ENCODE peak calls at places on chromosome 14, in four cellular contexts. T is MCF 10A, B is midbrain, S is left lung. D is an unnamed sample.

GRCh38 chr14:34324363-34324795 is 137.7 kb downstream of the SPTSSA start:
- DNase-seq in T (peak), S (no peak), B (peak), D (peak)

GRCh38 chr14:89418452-89418851 is 1.4 kb upstream of the FOXN3 start:
- DNase-seq in S (no peak), T (no peak), B (no peak), D (no peak)

GRCh38 chr14:92729632-92730358 is 18.6 kb downstream of the LGMN start:
- DNase-seq in B (no peak), S (no peak), T (peak), D (peak)

GRCh38 chr14:64723691-64724577 is 19.7 kb downstream of the PLEKHG3 start:
- DNase-seq in T (no peak), B (peak), S (no peak), D (peak)

GRCh38 chr14:22923746-22924145 is 4.8 kb upstream of the RBM23 start:
- DNase-seq in S (no peak), B (no peak), T (no peak), D (no peak)

GRCh38 chr14:39218171-39218769 is 15.4 kb upstream of the MIA2 start:
- DNase-seq in T (peak), B (no peak), S (no peak), D (peak)

GRCh38 chr14:68649461-68650189 is 143.2 kb downstream of the ZFP36L1 start:
- DNase-seq in B (no peak), S (no peak), T (no peak), D (no peak)

GRCh38 chr14:74975059-74975810 is 19.8 kb upstream of the PGF start:
- DNase-seq in B (no peak), S (no peak), T (peak), D (no peak)

GRCh38 chr14:81436296-81437138 is 36.4 kb upstream of the STON2 start:
- DNase-seq in B (peak), S (peak), T (peak), D (peak)

GRCh38 chr14:100246809-100247428 is 8.0 kb downstream of the YY1 start:
- DNase-seq in T (peak), S (no peak), B (peak), D (peak)

GRCh38 chr14:23361320-23361719 is 3.7 kb downstream of the EFS start:
- DNase-seq in S (no peak), B (peak), T (no peak), D (peak)

GRCh38 chr14:20799955-20800544 is 2.6 kb downstream of the RNASE1 start:
- DNase-seq in T (no peak), B (peak), S (peak), D (no peak)

GRCh38 chr14:102220031-102220430 is 80.3 kb downstream of the WDR20 start:
- DNase-seq in T (no peak), S (no peak), B (no peak), D (no peak)

GRCh38 chr14:74804219-74804825 is 41.2 kb downstream of the YLPM1 start:
- DNase-seq in B (peak), T (peak), S (no peak), D (peak)

GRCh38 chr14:104432611-104433231 is 146.8 kb upstream of the C14orf180 start:
- DNase-seq in T (no peak), S (no peak), B (no peak), D (no peak)

GRCh38 chr14:35403085-35403396 is 1.5 kb downstream of the NFKBIA start:
- DNase-seq in S (no peak), B (peak), T (peak), D (peak)

GRCh38 chr14:50301914-50302313 is 10.1 kb downstream of the L2HGDH start:
- DNase-seq in S (no peak), T (no peak), B (no peak), D (peak)

GRCh38 chr14:33765251-33765650 is 185.6 kb downstream of the EGLN3 start:
- DNase-seq in T (no peak), B (peak), S (no peak), D (no peak)

GRCh38 chr14:93939304-93940229 is 12.4 kb downstream of the FAM181A start:
- DNase-seq in T (peak), B (peak), S (peak), D (peak)

GRCh38 chr14:104450811-104451401 is 128.7 kb upstream of the C14orf180 start:
- DNase-seq in T (no peak), B (no peak), S (no peak), D (no peak)

GRCh38 chr14:73170686-73171085 is 34.4 kb downstream of the PSEN1 start:
- DNase-seq in T (no peak), B (no peak), S (no peak), D (no peak)

GRCh38 chr14:88981948-88982347 is 157.5 kb downstream of the TTC8 start:
- DNase-seq in T (no peak), S (no peak), B (no peak), D (no peak)

GRCh38 chr14:104576607-104577332 is 2.8 kb upstream of the C14orf180 start:
- DNase-seq in S (no peak), B (no peak), T (no peak), D (no peak)

GRCh38 chr14:20386276-20386855 is 26.9 kb downstream of the TEP1 start:
- DNase-seq in T (no peak), S (no peak), B (no peak), D (no peak)

GRCh38 chr14:59207506-59207933 is 19.1 kb downstream of the DAAM1 start:
- DNase-seq in T (no peak), S (no peak), B (no peak), D (no peak)

GRCh38 chr14:105294142-105294597 is 6.6 kb downstream of the BRF1 start:
- DNase-seq in B (peak), S (no peak), T (no peak), D (no peak)

GRCh38 chr14:68544150-68544892 is 248.5 kb downstream of the ZFP36L1 start:
- DNase-seq in S (peak), B (no peak), T (peak), D (peak)

GRCh38 chr14:94129758-94130414 is 482 bp upstream of the IFI27L2 start:
- DNase-seq in B (peak), T (peak), S (no peak), D (peak)

GRCh38 chr14:64997108-64997794 is 10.6 kb downstream of the FNTB start:
- DNase-seq in S (no peak), T (no peak), B (peak), D (peak)

GRCh38 chr14:92565718-92566115 is 52.1 kb downstream of the RIN3 start:
- DNase-seq in S (no peak), T (no peak), B (no peak), D (no peak)

GRCh38 chr14:104265918-104266642 is 127.7 kb downstream of the KIF26A start:
- DNase-seq in S (no peak), B (no peak), T (no peak), D (no peak)

GRCh38 chr14:59870277-59871165 is at the start of gene RTN1:
- DNase-seq in B (peak), T (peak), S (peak), D (peak)

GRCh38 chr14:61744239-61744638 is 18.0 kb upstream of the SNAPC1 start:
- DNase-seq in S (no peak), T (no peak), B (no peak), D (no peak)

GRCh38 chr14:51628230-51628629 is 23.5 kb upstream of the FRMD6 start:
- DNase-seq in T (no peak), S (no peak), B (no peak), D (no peak)

GRCh38 chr14:70245026-70245425 is 56.3 kb upstream of the SLC8A3 start:
- DNase-seq in B (no peak), S (no peak), T (no peak), D (peak)

GRCh38 chr14:22819191-22819988 is 4.2 kb upstream of the SLC7A7 start:
- DNase-seq in S (peak), B (peak), T (no peak), D (peak)

GRCh38 chr14:68794130-68794855 is 1.4 kb upstream of the ZFP36L1 start:
- DNase-seq in B (no peak), S (peak), T (peak), D (peak)

GRCh38 chr14:89681086-89682018 is 264.3 kb upstream of the FOXN3 start:
- DNase-seq in B (peak), T (no peak), S (no peak), D (no peak)

GRCh38 chr14:30005114-30005698 is 77.6 kb upstream of the PRKD1 start:
- DNase-seq in B (peak), T (peak), S (no peak), D (peak)